ENCODE peak calls at places on chromosome 15, in six cellular contexts. One of them, this sample, is unnamed. For H3K36me3, the result is how much of the 10 kb centered on the place peaks cover.

GRCh38 chr15:34223904-34224596 is 766 bp upstream of the EMC4 start:
- DNase-seq in colonic mucosa: peak
- DNase-seq in left ventricle myocardium inferior: no peak
- DNase-seq in testis: no peak
- DNase-seq in endothelial cell of umbilical vein: peak
- DNase-seq in body of pancreas: no peak
- DNase-seq in this sample: no peak

GRCh38 chr15:63978511-63979226 is 67.6 kb downstream of the DAPK2 start:
- DNase-seq in testis: no peak
- DNase-seq in endothelial cell of umbilical vein: no peak
- DNase-seq in body of pancreas: no peak
- DNase-seq in left ventricle myocardium inferior: peak
- DNase-seq in colonic mucosa: peak
- DNase-seq in this sample: peak

GRCh38 chr15:66901336-66902100 is 163.9 kb upstream of the SMAD3 start:
- DNase-seq in testis: no peak
- DNase-seq in colonic mucosa: no peak
- DNase-seq in body of pancreas: no peak
- DNase-seq in left ventricle myocardium inferior: no peak
- DNase-seq in endothelial cell of umbilical vein: peak
- DNase-seq in this sample: peak

GRCh38 chr15:85504739-85505676 is 124.6 kb downstream of the AKAP13 start:
- DNase-seq in colonic mucosa: peak
- DNase-seq in body of pancreas: peak
- DNase-seq in endothelial cell of umbilical vein: peak
- DNase-seq in left ventricle myocardium inferior: no peak
- DNase-seq in testis: peak
- DNase-seq in this sample: peak

GRCh38 chr15:69280783-69281182 is 17.9 kb upstream of the PAQR5 start:
- DNase-seq in left ventricle myocardium inferior: no peak
- DNase-seq in colonic mucosa: no peak
- DNase-seq in body of pancreas: no peak
- DNase-seq in endothelial cell of umbilical vein: no peak
- DNase-seq in testis: no peak
- DNase-seq in this sample: no peak

GRCh38 chr15:44317423-44317822 is 28.9 kb downstream of the GOLM2 start:
- DNase-seq in left ventricle myocardium inferior: no peak
- DNase-seq in testis: no peak
- DNase-seq in body of pancreas: no peak
- DNase-seq in endothelial cell of umbilical vein: no peak
- DNase-seq in colonic mucosa: no peak
- DNase-seq in this sample: no peak

GRCh38 chr15:22968356-22968755 is 11.8 kb downstream of the CYFIP1 start:
- DNase-seq in colonic mucosa: no peak
- DNase-seq in testis: no peak
- DNase-seq in endothelial cell of umbilical vein: peak
- DNase-seq in body of pancreas: no peak
- DNase-seq in left ventricle myocardium inferior: no peak
- DNase-seq in this sample: no peak

GRCh38 chr15:67979281-67979680 is 74.8 kb upstream of the PIAS1 start:
- DNase-seq in colonic mucosa: no peak
- DNase-seq in endothelial cell of umbilical vein: no peak
- DNase-seq in body of pancreas: no peak
- DNase-seq in left ventricle myocardium inferior: no peak
- DNase-seq in testis: no peak
- DNase-seq in this sample: no peak

GRCh38 chr15:96354731-96355560 is 24.4 kb downstream of the NR2F2 start:
- DNase-seq in endothelial cell of umbilical vein: peak
- DNase-seq in left ventricle myocardium inferior: no peak
- DNase-seq in body of pancreas: no peak
- DNase-seq in colonic mucosa: no peak
- DNase-seq in testis: peak
- DNase-seq in this sample: no peak

GRCh38 chr15:63362196-63362595 is 19.4 kb downstream of the CA12 start:
- DNase-seq in testis: peak
- DNase-seq in body of pancreas: peak
- DNase-seq in left ventricle myocardium inferior: peak
- DNase-seq in colonic mucosa: peak
- DNase-seq in endothelial cell of umbilical vein: no peak
- DNase-seq in this sample: no peak

GRCh38 chr15:47812436-47813109 is 95.3 kb downstream of the SEMA6D start:
- DNase-seq in left ventricle myocardium inferior: no peak
- DNase-seq in endothelial cell of umbilical vein: no peak
- DNase-seq in body of pancreas: no peak
- DNase-seq in colonic mucosa: no peak
- DNase-seq in testis: no peak
- DNase-seq in this sample: no peak

GRCh38 chr15:60964527-60964926 is 264.6 kb downstream of the RORA start:
- DNase-seq in left ventricle myocardium inferior: no peak
- DNase-seq in testis: peak
- DNase-seq in body of pancreas: peak
- DNase-seq in colonic mucosa: no peak
- DNase-seq in endothelial cell of umbilical vein: no peak
- DNase-seq in this sample: peak
- TF ChIP-seq CTCF in left ventricle myocardium inferior: no peak
- TF ChIP-seq CTCF in testis: no peak
- TF ChIP-seq CTCF in body of pancreas: no peak
- TF ChIP-seq CTCF in colonic mucosa: no peak
- TF ChIP-seq CTCF in endothelial cell of umbilical vein: no peak
- TF ChIP-seq CTCF in this sample: peak

DNA sequence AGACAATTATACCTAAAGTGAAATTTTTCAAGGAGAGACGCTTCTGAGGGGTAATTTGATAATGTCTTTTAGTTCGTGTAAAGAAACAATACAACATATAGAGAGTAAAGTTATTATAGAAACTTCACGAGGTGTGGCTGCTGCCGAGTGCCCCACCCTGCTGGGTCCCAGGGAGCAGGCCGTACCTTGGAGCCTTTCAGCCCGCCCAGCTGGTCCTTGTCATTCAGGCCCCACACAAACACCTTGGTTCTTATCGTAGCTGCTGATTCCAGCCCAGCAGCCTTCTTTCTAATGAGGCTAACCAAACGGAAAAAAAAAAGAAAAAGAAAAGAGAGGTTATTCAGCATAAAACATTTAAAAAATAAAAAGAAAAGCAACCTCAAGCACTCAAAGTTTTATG is 83.1 kb upstream of the OCA2 start:
- DNase-seq in testis: no peak
- DNase-seq in left ventricle myocardium inferior: no peak
- DNase-seq in colonic mucosa: peak
- DNase-seq in endothelial cell of umbilical vein: no peak
- DNase-seq in body of pancreas: peak
- DNase-seq in this sample: no peak
- H3K36me3 ChIP-seq in testis: under half
- H3K36me3 ChIP-seq in left ventricle myocardium inferior: half or more
- H3K36me3 ChIP-seq in colonic mucosa: under half
- H3K36me3 ChIP-seq in endothelial cell of umbilical vein: under half
- H3K36me3 ChIP-seq in body of pancreas: under half
- H3K36me3 ChIP-seq in this sample: half or more

GRCh38 chr15:101428758-101429157 is 60.7 kb downstream of the PCSK6 start:
- DNase-seq in testis: no peak
- DNase-seq in body of pancreas: no peak
- DNase-seq in endothelial cell of umbilical vein: no peak
- DNase-seq in colonic mucosa: no peak
- DNase-seq in left ventricle myocardium inferior: no peak
- DNase-seq in this sample: no peak
- H3K27ac ChIP-seq in testis: no peak
- H3K27ac ChIP-seq in body of pancreas: no peak
- H3K27ac ChIP-seq in endothelial cell of umbilical vein: no peak
- H3K27ac ChIP-seq in colonic mucosa: no peak
- H3K27ac ChIP-seq in left ventricle myocardium inferior: no peak
- H3K27ac ChIP-seq in this sample: no peak

GRCh38 chr15:101254157-101255065 is 2.6 kb upstream of the CHSY1 start:
- DNase-seq in body of pancreas: no peak
- DNase-seq in colonic mucosa: no peak
- DNase-seq in endothelial cell of umbilical vein: no peak
- DNase-seq in testis: no peak
- DNase-seq in left ventricle myocardium inferior: no peak
- DNase-seq in this sample: peak
- TF ChIP-seq CTCF in body of pancreas: no peak
- TF ChIP-seq CTCF in colonic mucosa: no peak
- TF ChIP-seq CTCF in endothelial cell of umbilical vein: no peak
- TF ChIP-seq CTCF in testis: no peak
- TF ChIP-seq CTCF in left ventricle myocardium inferior: no peak
- TF ChIP-seq CTCF in this sample: peak

GRCh38 chr15:58261368-58261767 is 123.2 kb downstream of the AQP9 start:
- DNase-seq in colonic mucosa: no peak
- DNase-seq in left ventricle myocardium inferior: no peak
- DNase-seq in testis: no peak
- DNase-seq in endothelial cell of umbilical vein: no peak
- DNase-seq in body of pancreas: no peak
- DNase-seq in this sample: no peak

GRCh38 chr15:58260911-58261267 is 122.7 kb downstream of the AQP9 start:
- DNase-seq in body of pancreas: no peak
- DNase-seq in left ventricle myocardium inferior: peak
- DNase-seq in endothelial cell of umbilical vein: no peak
- DNase-seq in colonic mucosa: no peak
- DNase-seq in testis: no peak
- DNase-seq in this sample: no peak

GRCh38 chr15:58257776-58258325 is 119.7 kb downstream of the AQP9 start:
- DNase-seq in colonic mucosa: no peak
- DNase-seq in endothelial cell of umbilical vein: no peak
- DNase-seq in testis: no peak
- DNase-seq in body of pancreas: no peak
- DNase-seq in left ventricle myocardium inferior: no peak
- DNase-seq in this sample: no peak

GRCh38 chr15:58260186-58260910 is 122.2 kb downstream of the AQP9 start:
- DNase-seq in body of pancreas: no peak
- DNase-seq in colonic mucosa: no peak
- DNase-seq in endothelial cell of umbilical vein: no peak
- DNase-seq in testis: no peak
- DNase-seq in left ventricle myocardium inferior: peak
- DNase-seq in this sample: peak

DNA sequence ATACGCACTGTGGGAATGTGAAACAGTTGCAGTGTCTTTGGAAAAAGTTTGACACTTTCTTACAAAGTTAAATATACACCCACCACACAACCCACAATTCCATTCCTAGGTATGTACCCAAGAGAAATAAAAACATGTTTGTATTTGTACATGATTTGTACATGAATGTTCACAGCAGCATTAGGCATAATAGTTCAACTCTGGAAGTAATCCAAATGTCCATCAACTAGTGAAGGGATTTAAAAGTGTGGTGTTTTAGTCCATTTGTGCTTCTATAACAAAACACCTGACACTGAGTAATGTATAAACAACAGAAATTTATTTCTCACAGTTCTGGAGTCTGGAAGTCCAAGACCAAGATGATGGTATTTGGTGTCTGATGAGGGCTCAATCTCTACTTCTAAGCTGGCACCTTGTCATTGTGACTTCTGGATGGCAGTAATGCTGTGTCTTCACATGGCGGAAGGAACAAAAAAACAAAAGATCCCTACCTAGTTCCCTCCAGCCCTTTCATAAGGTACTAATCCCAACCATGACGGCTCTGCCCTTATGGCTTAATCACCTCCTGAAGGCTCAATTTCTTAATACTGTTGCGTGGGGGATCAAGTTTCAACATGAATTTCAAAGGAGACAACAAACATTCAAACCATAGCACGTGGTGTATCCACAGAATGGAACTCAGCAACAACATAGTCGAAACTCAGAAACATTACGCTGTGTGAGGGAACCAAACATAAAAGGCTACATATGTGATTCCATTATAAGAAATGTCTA is 120.5 kb downstream of the AQP9 start:
- DNase-seq in endothelial cell of umbilical vein: no peak
- DNase-seq in body of pancreas: no peak
- DNase-seq in testis: no peak
- DNase-seq in colonic mucosa: no peak
- DNase-seq in left ventricle myocardium inferior: no peak
- DNase-seq in this sample: no peak
- H3K36me3 ChIP-seq in endothelial cell of umbilical vein: under half
- H3K36me3 ChIP-seq in body of pancreas: under half
- H3K36me3 ChIP-seq in testis: under half
- H3K36me3 ChIP-seq in colonic mucosa: under half
- H3K36me3 ChIP-seq in left ventricle myocardium inferior: under half
- H3K36me3 ChIP-seq in this sample: under half

GRCh38 chr15:77181305-77182074 is 110.6 kb upstream of the TSPAN3 start:
- DNase-seq in body of pancreas: no peak
- DNase-seq in testis: no peak
- DNase-seq in colonic mucosa: no peak
- DNase-seq in endothelial cell of umbilical vein: no peak
- DNase-seq in left ventricle myocardium inferior: no peak
- DNase-seq in this sample: no peak
- H3K27ac ChIP-seq in body of pancreas: no peak
- H3K27ac ChIP-seq in testis: no peak
- H3K27ac ChIP-seq in colonic mucosa: no peak
- H3K27ac ChIP-seq in endothelial cell of umbilical vein: no peak
- H3K27ac ChIP-seq in left ventricle myocardium inferior: no peak
- H3K27ac ChIP-seq in this sample: no peak

DNA sequence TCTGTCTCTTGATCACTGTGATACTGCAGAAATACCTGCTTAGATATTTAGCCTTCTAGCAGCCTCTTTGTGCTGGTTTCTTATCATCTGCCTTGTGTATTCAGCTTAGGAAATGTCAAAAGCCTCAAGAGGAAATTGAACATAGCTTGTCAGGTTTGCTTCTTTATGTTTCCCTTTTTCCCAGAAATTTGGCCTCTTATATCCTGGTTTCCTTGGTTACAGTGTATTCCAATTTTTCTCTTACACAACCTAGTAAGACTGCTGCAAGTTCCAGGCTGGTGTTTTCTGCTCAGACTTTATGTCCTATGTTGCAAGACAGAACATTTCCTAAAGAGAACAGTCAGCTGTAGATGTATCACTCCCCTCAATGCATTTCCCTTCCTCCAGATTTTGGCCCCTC is 102.4 kb downstream of the SH3GL3 start:
- DNase-seq in left ventricle myocardium inferior: no peak
- DNase-seq in testis: no peak
- DNase-seq in colonic mucosa: no peak
- DNase-seq in body of pancreas: no peak
- DNase-seq in endothelial cell of umbilical vein: no peak
- DNase-seq in this sample: no peak
- TF ChIP-seq CTCF in left ventricle myocardium inferior: no peak
- TF ChIP-seq CTCF in testis: no peak
- TF ChIP-seq CTCF in colonic mucosa: no peak
- TF ChIP-seq CTCF in body of pancreas: no peak
- TF ChIP-seq CTCF in endothelial cell of umbilical vein: no peak
- TF ChIP-seq CTCF in this sample: no peak

DNA sequence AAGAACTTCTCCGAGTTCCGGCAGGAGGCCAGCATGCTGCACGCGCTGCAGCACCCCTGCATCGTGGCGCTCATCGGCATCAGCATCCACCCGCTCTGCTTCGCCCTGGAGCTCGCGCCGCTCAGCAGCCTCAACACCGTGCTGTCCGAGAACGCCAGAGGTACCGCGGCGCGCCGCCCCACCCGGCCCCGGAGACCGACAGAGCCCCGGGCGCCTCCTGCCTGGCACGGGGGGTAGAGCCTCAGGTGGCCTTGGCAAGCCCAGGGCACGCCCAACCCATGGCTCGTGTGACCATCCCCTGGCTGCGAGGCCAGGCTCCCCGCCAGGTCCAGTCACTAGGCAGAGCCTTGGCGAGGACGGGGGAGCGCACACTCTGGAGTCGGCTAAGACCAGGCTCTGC is 134.1 kb downstream of the LRRK1 start:
- DNase-seq in left ventricle myocardium inferior: no peak
- DNase-seq in endothelial cell of umbilical vein: no peak
- DNase-seq in body of pancreas: no peak
- DNase-seq in colonic mucosa: peak
- DNase-seq in testis: peak
- DNase-seq in this sample: peak
- H3K36me3 ChIP-seq in left ventricle myocardium inferior: under half
- H3K36me3 ChIP-seq in endothelial cell of umbilical vein: under half
- H3K36me3 ChIP-seq in body of pancreas: under half
- H3K36me3 ChIP-seq in colonic mucosa: under half
- H3K36me3 ChIP-seq in testis: under half
- H3K36me3 ChIP-seq in this sample: under half